ENCODE peak calls at places on chromosomes 6 and 20, in ten cellular contexts. S, H, A, P, N, E, T, W, U and R are unnamed samples.

GRCh38 chr20:2747676-2748235 is 52.7 kb downstream of the CPXM1 start:
- DNase-seq in E (no peak), A (no peak), P (no peak), S (no peak), H (no peak), N (no peak), W (no peak), T (no peak), U (no peak), R (no peak)

GRCh38 chr6:5135783-5136376 is 50.7 kb downstream of the PPP1R3G start:
- DNase-seq in T (no peak), H (peak; percentile 58), E (no peak), W (no peak), U (no peak), S (peak; percentile 28), N (no peak), P (no peak), A (no peak), R (peak; percentile 40)

GRCh38 chr6:43981363-43981990 is 145.8 kb downstream of the MRPL14 start:
- DNase-seq in H (no peak), P (no peak), U (no peak), W (peak; percentile 32), N (peak; percentile 17), T (no peak), E (no peak), S (no peak), A (no peak), R (no peak)

GRCh38 chr6:3471711-3472110 is 14.9 kb upstream of the SLC22A23 start:
- DNase-seq in N (no peak), P (no peak), S (no peak), T (no peak), W (no peak), E (peak; percentile 54), A (no peak), H (no peak), U (no peak), R (no peak)

GRCh38 chr6:107823047-107823557 is 1.0 kb downstream of the SCML4 start:
- DNase-seq in T (no peak), E (no peak), S (no peak), H (no peak), N (peak; percentile 67), A (no peak), U (no peak), P (no peak), W (no peak), R (peak; percentile 33)

GRCh38 chr20:699342-699741 is 23.7 kb upstream of the SCRT2 start:
- DNase-seq in H (no peak), E (no peak), W (no peak), P (no peak), N (no peak), U (no peak), S (no peak), T (no peak), A (no peak), R (no peak)

GRCh38 chr6:134750669-134751068 is 199.2 kb downstream of the ALDH8A1 start:
- DNase-seq in S (no peak), A (no peak), U (no peak), N (no peak), H (no peak), T (peak; percentile 63), W (no peak), E (no peak), P (no peak), R (no peak)

GRCh38 chr6:115712562-115712961 is 348.1 kb downstream of the FRK start:
- DNase-seq in P (no peak), N (no peak), W (no peak), U (no peak), S (no peak), A (no peak), T (no peak), H (no peak), E (no peak), R (no peak)

GRCh38 chr6:52544325-52545022 is 32.4 kb downstream of the TRAM2 start:
- DNase-seq in H (no peak), N (no peak), P (no peak), E (no peak), A (no peak), W (no peak), U (no peak), S (no peak), T (no peak), R (no peak)

GRCh38 chr6:30007132-30007764 is 53.8 kb upstream of the POLR1H start:
- DNase-seq in N (peak; percentile 45), W (no peak), E (no peak), S (peak; percentile 46), T (no peak), U (no peak), A (no peak), H (peak; percentile 13), P (no peak), R (peak; percentile 38)

GRCh38 chr6:52576392-52577021 is 353 bp downstream of the TRAM2 start:
- DNase-seq in A (peak; percentile 67), N (peak; percentile 56), T (no peak), W (no peak), U (peak; percentile 62), H (peak; percentile 66), S (peak; percentile 71), E (peak; percentile 65), P (no peak), R (peak; percentile 81)

GRCh38 chr6:23174781-23175361 is 605.5 kb downstream of the HDGFL1 start:
- DNase-seq in W (no peak), T (peak; percentile 96), E (peak; percentile 97), N (no peak), P (peak; percentile 81), S (no peak), A (peak; percentile 36), U (no peak), H (no peak), R (no peak)

GRCh38 chr6:53752440-53752839 is 42.4 kb upstream of the LRRC1 start:
- DNase-seq in A (no peak), T (no peak), W (no peak), P (no peak), H (no peak), U (no peak), S (no peak), E (peak; percentile 64), N (no peak), R (no peak)

GRCh38 chr20:47198254-47198671 is 158.2 kb downstream of the ZMYND8 start:
- DNase-seq in E (peak; percentile 54), H (no peak), T (no peak), W (no peak), A (no peak), U (no peak), S (no peak), P (no peak), N (no peak), R (peak; percentile 58)

GRCh38 chr20:22403860-22404608 is 180.3 kb downstream of the FOXA2 start:
- DNase-seq in S (peak; percentile 33), U (no peak), W (no peak), H (no peak), N (no peak), P (no peak), T (no peak), A (no peak), E (no peak), R (no peak)

GRCh38 chr6:41647061-41647511 is 8.8 kb downstream of the MDFI start:
- DNase-seq in H (no peak), P (no peak), E (no peak), T (no peak), N (no peak), S (no peak), A (no peak), W (no peak), U (no peak), R (no peak)

DNA sequence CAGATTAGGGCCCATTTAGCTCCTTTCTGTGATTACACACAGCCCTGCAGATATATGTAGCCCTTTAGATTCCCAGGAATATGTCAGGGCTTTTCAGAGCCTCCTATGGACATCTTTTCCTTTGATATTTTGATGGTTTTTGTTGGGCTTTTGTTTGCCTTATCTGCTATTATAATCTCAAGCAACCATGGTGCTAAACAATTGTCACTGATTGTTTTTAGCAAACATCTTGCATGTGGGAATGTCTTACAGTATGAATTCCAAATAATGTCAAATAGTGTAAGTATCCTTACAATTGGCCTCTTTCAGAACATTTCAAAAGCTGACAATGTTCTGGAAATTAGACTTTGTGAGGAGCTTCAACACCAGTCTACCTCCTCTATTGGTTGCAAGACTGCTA is 333.6 kb upstream of the OPRM1 start:
- DNase-seq in N (no peak), H (no peak), S (no peak), W (no peak), A (no peak), T (no peak), U (no peak), P (no peak), E (no peak), R (no peak)
- TF ChIP-seq CTCF in N (no peak), H (no peak), S (no peak), W (no peak), A (no peak), T (no peak), U (no peak), P (no peak), E (no peak), R (no peak)

DNA sequence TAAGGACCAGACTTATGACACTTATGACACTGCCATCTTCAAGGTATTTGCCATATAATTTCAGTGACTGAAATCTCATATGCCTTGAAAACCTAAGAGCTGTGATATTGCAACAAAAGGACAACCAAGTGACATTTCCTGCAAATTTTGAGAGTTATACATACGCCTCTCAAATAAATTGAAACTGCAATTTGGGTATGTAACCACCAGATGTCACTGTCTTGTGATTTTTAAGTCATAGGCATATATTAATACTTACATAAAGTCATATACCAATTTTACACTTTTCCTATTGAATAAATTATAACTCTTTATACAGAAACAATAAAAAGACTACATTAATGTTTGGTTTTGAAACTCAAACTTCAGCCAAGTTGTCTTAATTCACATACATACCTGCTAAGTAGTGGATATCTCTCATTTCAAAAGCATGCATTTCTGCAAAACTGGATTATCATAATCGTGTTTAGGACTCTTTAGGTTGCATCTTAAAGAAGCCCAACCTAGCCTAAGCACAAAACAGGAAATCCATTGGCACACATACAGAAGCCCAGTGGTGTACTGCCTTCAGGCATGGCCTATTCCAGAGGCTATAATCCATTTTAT is 180.2 kb downstream of the PACRG start:
- DNase-seq in W (no peak), T (no peak), A (no peak), H (no peak), N (no peak), U (peak; percentile 22), P (no peak), S (no peak), E (peak; percentile 50), R (no peak)
- TF ChIP-seq CTCF in W (peak; percentile 46), T (peak; percentile 39), A (no peak), H (peak; percentile 83), N (peak; percentile 30), U (peak; percentile 33), P (peak; percentile 48), S (no peak), E (peak; percentile 5), R (peak; percentile 46)

DNA sequence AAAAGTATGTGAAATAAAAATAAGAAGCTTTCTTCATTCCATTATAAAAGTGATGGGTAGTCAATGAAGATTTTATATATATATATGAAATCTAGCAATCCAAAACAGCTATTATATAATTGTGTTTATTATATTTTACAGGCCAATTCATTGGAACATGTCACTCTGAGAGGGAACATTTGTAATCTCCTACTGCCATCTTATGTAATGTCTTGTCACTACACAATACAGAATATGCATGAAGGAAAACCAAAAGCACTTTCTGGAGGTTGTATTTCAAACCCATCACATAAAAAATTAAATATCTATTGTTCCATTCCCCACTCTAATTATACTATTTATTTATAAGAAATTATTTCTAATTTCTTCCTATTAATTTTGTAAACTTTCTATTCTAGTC is 31.5 kb upstream of the IRAK1BP1 start:
- DNase-seq in U (no peak), E (peak; percentile 34), T (no peak), S (no peak), W (no peak), A (no peak), H (no peak), P (no peak), N (no peak), R (no peak)
- TF ChIP-seq CTCF in U (no peak), E (peak; percentile 19), T (no peak), S (no peak), W (no peak), A (peak; percentile 37), H (no peak), P (peak; percentile 21), N (no peak), R (peak; percentile 23)

GRCh38 chr6:116881236-116881635 is 4.2 kb downstream of the RFX6 start:
- DNase-seq in P (no peak), U (no peak), H (no peak), N (no peak), A (no peak), W (no peak), S (no peak), T (no peak), E (peak; percentile 16), R (no peak)
- TF ChIP-seq CTCF in P (peak; percentile 4), U (no peak), H (peak; percentile 21), N (no peak), A (peak; percentile 9), W (peak; percentile 39), S (no peak), T (peak; percentile 6), E (no peak), R (no peak)